ENCODE peak calls at places on chromosomes 5 and 9, in nine cellular contexts. B is cardiac fibroblast, A is HEK293T, V is colonic mucosa, T is hippocampal formation, G is HS-5, O is fibroblast of the conjunctiva, S is AG10803, C is Ammon's horn. X is an unnamed sample.

GRCh38 chr5:10367586-10367985 is 14.1 kb downstream of the MARCHF6 start:
- DNase-seq in T (no peak), C (no peak), G (no peak), A (no peak), O (no peak), V (no peak), B (no peak), S (peak), X (no peak)

GRCh38 chr5:173920866-173921265 is 32.7 kb downstream of the CPEB4 start:
- DNase-seq in S (peak), C (no peak), A (no peak), V (no peak), G (no peak), O (no peak), B (no peak), T (no peak), X (no peak)

GRCh38 chr9:127572961-127573727 is 38.9 kb upstream of the STXBP1 start:
- DNase-seq in V (peak), T (no peak), A (no peak), S (peak), G (peak), C (no peak), O (peak), B (peak), X (no peak)

GRCh38 chr5:56693220-56693579 is 122.1 kb upstream of the MAP3K1 start:
- DNase-seq in B (no peak), G (no peak), C (no peak), A (no peak), O (no peak), S (no peak), T (no peak), V (no peak), X (no peak)

GRCh38 chr5:139708877-139709586 is 60.9 kb downstream of the CXXC5 start:
- DNase-seq in V (peak), B (peak), O (peak), C (peak), G (no peak), T (no peak), A (peak), S (peak), X (peak)

GRCh38 chr9:136357326-136357725 is 6.2 kb downstream of the DNLZ start:
- DNase-seq in S (no peak), B (no peak), G (no peak), C (no peak), A (no peak), T (no peak), O (no peak), V (no peak), X (no peak)

GRCh38 chr5:76670508-76670907 is 45.4 kb upstream of the F2R start:
- DNase-seq in V (no peak), C (no peak), G (no peak), A (no peak), B (no peak), T (no peak), O (no peak), S (no peak), X (no peak)

GRCh38 chr5:10623305-10623910 is 59.5 kb downstream of the ANKRD33B start:
- DNase-seq in O (no peak), B (no peak), A (no peak), G (no peak), T (no peak), S (no peak), V (no peak), C (no peak), X (no peak)

GRCh38 chr5:110440058-110440457 is 286.4 kb downstream of the TMEM232 start:
- DNase-seq in G (no peak), S (no peak), O (no peak), T (no peak), V (no peak), C (no peak), B (no peak), A (no peak), X (no peak)

GRCh38 chr9:19087601-19088000 is 15.1 kb downstream of the HAUS6 start:
- DNase-seq in A (no peak), C (no peak), B (peak), G (no peak), O (peak), S (no peak), V (no peak), T (no peak), X (no peak)

GRCh38 chr5:80466669-80467485 is 21.0 kb upstream of the FAM151B start:
- DNase-seq in A (no peak), O (no peak), S (peak), V (no peak), C (no peak), G (no peak), T (no peak), B (peak), X (no peak)

GRCh38 chr5:68529581-68529980 is 314.0 kb downstream of the PIK3R1 start:
- DNase-seq in O (no peak), T (no peak), S (peak), B (peak), C (no peak), G (peak), A (no peak), V (no peak), X (no peak)

GRCh38 chr9:16925426-16925825 is 55.0 kb upstream of the BNC2 start:
- DNase-seq in G (no peak), S (peak), O (no peak), C (no peak), T (no peak), A (no peak), V (no peak), B (peak), X (no peak)

GRCh38 chr9:130965680-130966079 is 26.6 kb upstream of the FIBCD1 start:
- DNase-seq in C (no peak), V (no peak), S (no peak), G (no peak), T (no peak), O (no peak), A (no peak), B (no peak), X (no peak)

GRCh38 chr9:31612336-31613030 is 772.0 kb upstream of the ACO1 start:
- DNase-seq in A (no peak), C (no peak), B (peak), S (no peak), V (no peak), G (peak), O (no peak), T (no peak), X (no peak)

GRCh38 chr5:32312194-32312681 is 501 bp downstream of the MTMR12 start:
- DNase-seq in T (peak), S (peak), A (peak), B (peak), V (peak), C (peak), G (no peak), O (peak), X (peak)

GRCh38 chr5:176653986-176654385 is 6.7 kb downstream of the TSPAN17 start:
- DNase-seq in C (no peak), A (no peak), B (no peak), V (no peak), O (no peak), T (no peak), G (no peak), S (no peak), X (no peak)

GRCh38 chr5:127092690-127093089 is 19.4 kb upstream of the C5orf63 start:
- DNase-seq in B (peak), T (no peak), G (no peak), C (no peak), V (no peak), A (no peak), S (peak), O (peak), X (no peak)

GRCh38 chr5:145473032-145473642 is 362.0 kb downstream of the PRELID2 start:
- DNase-seq in B (peak), S (no peak), C (no peak), O (no peak), A (no peak), G (no peak), T (no peak), V (no peak), X (no peak)

GRCh38 chr5:144248015-144248414 is 77.3 kb downstream of the KCTD16 start:
- DNase-seq in B (no peak), G (no peak), O (no peak), V (no peak), S (no peak), T (no peak), C (no peak), A (no peak), X (no peak)

GRCh38 chr5:67400752-67401151 is 204.2 kb upstream of the CD180 start:
- DNase-seq in A (no peak), O (no peak), C (no peak), B (peak), S (no peak), V (no peak), G (no peak), T (no peak), X (no peak)

GRCh38 chr9:137221477-137222111 is 446 bp downstream of the RNF208 start:
- DNase-seq in C (no peak), T (no peak), A (no peak), V (peak), B (no peak), O (no peak), G (no peak), S (no peak), X (no peak)

GRCh38 chr5:134005415-134006118 is 792 bp upstream of the VDAC1 start:
- DNase-seq in S (peak), T (peak), V (peak), B (peak), A (no peak), C (no peak), G (no peak), O (no peak), X (no peak)